ENCODE peak calls at places on chromosomes 4 and X, in ten cellular contexts. One of them, this sample, is unnamed.

GRCh38 chr4:5051210-5051691 is at the start of gene STK32B:
- DNase-seq in A549: peak; percentile 64
- DNase-seq in fibroblast of the aortic adventitia: peak; percentile 64
- DNase-seq in tibial nerve: peak; percentile 24
- DNase-seq in Peyer's patch: peak; percentile 57
- DNase-seq in left ventricle myocardium inferior: peak; percentile 70
- DNase-seq in K562: peak; percentile 54
- DNase-seq in endodermal cell: peak; percentile 88
- DNase-seq in hepatocyte: peak; percentile 76
- DNase-seq in kidney: peak; percentile 90
- DNase-seq in this sample: peak; percentile 56

GRCh38 chr4:93031431-93032098 is 727.8 kb downstream of the GRID2 start:
- DNase-seq in A549: no peak
- DNase-seq in fibroblast of the aortic adventitia: no peak
- DNase-seq in tibial nerve: no peak
- DNase-seq in Peyer's patch: no peak
- DNase-seq in left ventricle myocardium inferior: no peak
- DNase-seq in K562: no peak
- DNase-seq in endodermal cell: no peak
- DNase-seq in hepatocyte: no peak
- DNase-seq in kidney: no peak
- DNase-seq in this sample: no peak

GRCh38 chr4:76194325-76194724 is 19.3 kb downstream of the SCARB2 start:
- DNase-seq in A549: peak; percentile 26
- DNase-seq in fibroblast of the aortic adventitia: peak; percentile 98
- DNase-seq in tibial nerve: no peak
- DNase-seq in Peyer's patch: no peak
- DNase-seq in left ventricle myocardium inferior: no peak
- DNase-seq in K562: no peak
- DNase-seq in endodermal cell: no peak
- DNase-seq in hepatocyte: peak; percentile 44
- DNase-seq in kidney: no peak
- DNase-seq in this sample: peak; percentile 90

GRCh38 chr4:144787365-144788263 is 141.7 kb downstream of the HHIP start:
- DNase-seq in A549: peak; percentile 7
- DNase-seq in fibroblast of the aortic adventitia: peak; percentile 72
- DNase-seq in tibial nerve: no peak
- DNase-seq in Peyer's patch: no peak
- DNase-seq in left ventricle myocardium inferior: no peak
- DNase-seq in K562: peak; percentile 26
- DNase-seq in endodermal cell: no peak
- DNase-seq in hepatocyte: peak; percentile 53
- DNase-seq in kidney: no peak
- DNase-seq in this sample: peak; percentile 54

GRCh38 chrX:17456526-17456925 is 81.5 kb downstream of the NHS start:
- DNase-seq in A549: no peak
- DNase-seq in fibroblast of the aortic adventitia: no peak
- DNase-seq in tibial nerve: no peak
- DNase-seq in Peyer's patch: no peak
- DNase-seq in left ventricle myocardium inferior: no peak
- DNase-seq in K562: no peak
- DNase-seq in endodermal cell: peak; percentile 48
- DNase-seq in hepatocyte: no peak
- DNase-seq in kidney: no peak
- DNase-seq in this sample: no peak

GRCh38 chrX:53055244-53055849 is 6.8 kb downstream of the GPR173 start:
- DNase-seq in A549: no peak
- DNase-seq in fibroblast of the aortic adventitia: no peak
- DNase-seq in tibial nerve: no peak
- DNase-seq in Peyer's patch: no peak
- DNase-seq in left ventricle myocardium inferior: no peak
- DNase-seq in K562: no peak
- DNase-seq in endodermal cell: no peak
- DNase-seq in hepatocyte: no peak
- DNase-seq in kidney: no peak
- DNase-seq in this sample: no peak

GRCh38 chr4:113976937-113977855 is 2.3 kb downstream of the ARSJ start:
- DNase-seq in A549: no peak
- DNase-seq in fibroblast of the aortic adventitia: peak; percentile 56
- DNase-seq in tibial nerve: no peak
- DNase-seq in Peyer's patch: no peak
- DNase-seq in left ventricle myocardium inferior: no peak
- DNase-seq in K562: no peak
- DNase-seq in endodermal cell: no peak
- DNase-seq in hepatocyte: no peak
- DNase-seq in kidney: no peak
- DNase-seq in this sample: peak; percentile 52

GRCh38 chrX:154724999-154725756 is 25.7 kb downstream of the GAB3 start:
- DNase-seq in A549: no peak
- DNase-seq in fibroblast of the aortic adventitia: no peak
- DNase-seq in tibial nerve: no peak
- DNase-seq in Peyer's patch: no peak
- DNase-seq in left ventricle myocardium inferior: no peak
- DNase-seq in K562: no peak
- DNase-seq in endodermal cell: no peak
- DNase-seq in hepatocyte: no peak
- DNase-seq in kidney: no peak
- DNase-seq in this sample: no peak

GRCh38 chrX:45775462-45775861 is 574.8 kb upstream of the DIPK2B start:
- DNase-seq in A549: no peak
- DNase-seq in fibroblast of the aortic adventitia: peak; percentile 87
- DNase-seq in tibial nerve: no peak
- DNase-seq in Peyer's patch: no peak
- DNase-seq in left ventricle myocardium inferior: no peak
- DNase-seq in K562: no peak
- DNase-seq in endodermal cell: no peak
- DNase-seq in hepatocyte: no peak
- DNase-seq in kidney: no peak
- DNase-seq in this sample: peak; percentile 89

GRCh38 chr4:72505314-72505744 is 63.7 kb downstream of the ADAMTS3 start:
- DNase-seq in A549: no peak
- DNase-seq in fibroblast of the aortic adventitia: peak; percentile 74
- DNase-seq in tibial nerve: no peak
- DNase-seq in Peyer's patch: no peak
- DNase-seq in left ventricle myocardium inferior: no peak
- DNase-seq in K562: peak; percentile 27
- DNase-seq in endodermal cell: peak; percentile 77
- DNase-seq in hepatocyte: peak; percentile 63
- DNase-seq in kidney: peak; percentile 37
- DNase-seq in this sample: peak; percentile 63

GRCh38 chr4:138831943-138832342 is 183.6 kb upstream of the NOCT start:
- DNase-seq in A549: no peak
- DNase-seq in fibroblast of the aortic adventitia: no peak
- DNase-seq in tibial nerve: no peak
- DNase-seq in Peyer's patch: no peak
- DNase-seq in left ventricle myocardium inferior: no peak
- DNase-seq in K562: no peak
- DNase-seq in endodermal cell: no peak
- DNase-seq in hepatocyte: no peak
- DNase-seq in kidney: no peak
- DNase-seq in this sample: no peak

GRCh38 chrX:94389044-94389443 is 715.0 kb downstream of the FAM133A start:
- DNase-seq in A549: no peak
- DNase-seq in fibroblast of the aortic adventitia: no peak
- DNase-seq in tibial nerve: no peak
- DNase-seq in Peyer's patch: no peak
- DNase-seq in left ventricle myocardium inferior: no peak
- DNase-seq in K562: no peak
- DNase-seq in endodermal cell: no peak
- DNase-seq in hepatocyte: no peak
- DNase-seq in kidney: no peak
- DNase-seq in this sample: no peak

GRCh38 chrX:69424161-69424560 is 80.0 kb upstream of the NALF2 start:
- DNase-seq in A549: no peak
- DNase-seq in fibroblast of the aortic adventitia: peak; percentile 28
- DNase-seq in tibial nerve: no peak
- DNase-seq in Peyer's patch: no peak
- DNase-seq in left ventricle myocardium inferior: no peak
- DNase-seq in K562: peak; percentile 10
- DNase-seq in endodermal cell: peak; percentile 49
- DNase-seq in hepatocyte: peak; percentile 14
- DNase-seq in kidney: no peak
- DNase-seq in this sample: peak; percentile 0

GRCh38 chr4:185504098-185505047 is 30.9 kb downstream of the PDLIM3 start:
- DNase-seq in A549: no peak
- DNase-seq in fibroblast of the aortic adventitia: no peak
- DNase-seq in tibial nerve: no peak
- DNase-seq in Peyer's patch: peak; percentile 78
- DNase-seq in left ventricle myocardium inferior: peak; percentile 83
- DNase-seq in K562: peak; percentile 47
- DNase-seq in endodermal cell: no peak
- DNase-seq in hepatocyte: no peak
- DNase-seq in kidney: peak; percentile 95
- DNase-seq in this sample: peak; percentile 45

DNA sequence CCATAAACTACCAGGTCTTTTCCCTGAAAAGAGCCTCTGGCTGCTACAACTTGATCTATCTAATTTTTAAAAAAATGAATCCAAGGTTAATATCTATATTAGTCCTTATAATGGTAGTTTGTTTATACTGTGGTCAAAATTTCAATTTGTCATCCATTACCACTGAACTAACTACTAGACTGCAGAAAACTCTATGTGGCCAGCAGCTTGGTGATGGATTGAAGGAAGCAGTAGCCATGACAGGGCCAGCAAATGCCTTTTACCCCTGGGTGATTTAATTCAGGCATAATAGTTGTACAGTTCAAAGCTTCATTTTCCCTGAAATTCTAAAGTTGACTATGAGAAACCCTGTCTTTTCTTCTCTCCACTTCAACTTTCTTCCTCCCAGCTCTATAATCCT is 30.4 kb upstream of the PPARGC1A start:
- DNase-seq in A549: no peak
- DNase-seq in fibroblast of the aortic adventitia: no peak
- DNase-seq in tibial nerve: no peak
- DNase-seq in Peyer's patch: no peak
- DNase-seq in left ventricle myocardium inferior: no peak
- DNase-seq in K562: no peak
- DNase-seq in endodermal cell: no peak
- DNase-seq in hepatocyte: no peak
- DNase-seq in kidney: no peak
- DNase-seq in this sample: no peak
- TF ChIP-seq CTCF in A549: no peak
- TF ChIP-seq CTCF in fibroblast of the aortic adventitia: no peak
- TF ChIP-seq CTCF in tibial nerve: no peak
- TF ChIP-seq CTCF in Peyer's patch: no peak
- TF ChIP-seq CTCF in left ventricle myocardium inferior: no peak
- TF ChIP-seq CTCF in K562: no peak
- TF ChIP-seq CTCF in endodermal cell: no peak
- TF ChIP-seq CTCF in hepatocyte: no peak
- TF ChIP-seq CTCF in kidney: no peak
- TF ChIP-seq CTCF in this sample: no peak

GRCh38 chr4:38130884-38131283 is 170.7 kb downstream of the PTTG2 start:
- DNase-seq in A549: no peak
- DNase-seq in fibroblast of the aortic adventitia: no peak
- DNase-seq in tibial nerve: no peak
- DNase-seq in Peyer's patch: no peak
- DNase-seq in left ventricle myocardium inferior: no peak
- DNase-seq in K562: no peak
- DNase-seq in endodermal cell: no peak
- DNase-seq in hepatocyte: no peak
- DNase-seq in kidney: no peak
- DNase-seq in this sample: no peak
- H3K4me3 ChIP-seq in A549: no peak overlapping the region
- H3K4me3 ChIP-seq in fibroblast of the aortic adventitia: no peak overlapping the region
- H3K4me3 ChIP-seq in tibial nerve: no peak overlapping the region
- H3K4me3 ChIP-seq in Peyer's patch: no peak overlapping the region
- H3K4me3 ChIP-seq in left ventricle myocardium inferior: no peak overlapping the region
- H3K4me3 ChIP-seq in K562: no peak overlapping the region
- H3K4me3 ChIP-seq in endodermal cell: no peak overlapping the region
- H3K4me3 ChIP-seq in hepatocyte: no peak overlapping the region
- H3K4me3 ChIP-seq in kidney: no peak overlapping the region
- H3K4me3 ChIP-seq in this sample: no peak overlapping the region

GRCh38 chr4:134756456-134756855 is 554.9 kb upstream of the PABPC4L start:
- DNase-seq in A549: no peak
- DNase-seq in fibroblast of the aortic adventitia: no peak
- DNase-seq in tibial nerve: no peak
- DNase-seq in Peyer's patch: no peak
- DNase-seq in left ventricle myocardium inferior: no peak
- DNase-seq in K562: no peak
- DNase-seq in endodermal cell: no peak
- DNase-seq in hepatocyte: no peak
- DNase-seq in kidney: no peak
- DNase-seq in this sample: no peak

DNA sequence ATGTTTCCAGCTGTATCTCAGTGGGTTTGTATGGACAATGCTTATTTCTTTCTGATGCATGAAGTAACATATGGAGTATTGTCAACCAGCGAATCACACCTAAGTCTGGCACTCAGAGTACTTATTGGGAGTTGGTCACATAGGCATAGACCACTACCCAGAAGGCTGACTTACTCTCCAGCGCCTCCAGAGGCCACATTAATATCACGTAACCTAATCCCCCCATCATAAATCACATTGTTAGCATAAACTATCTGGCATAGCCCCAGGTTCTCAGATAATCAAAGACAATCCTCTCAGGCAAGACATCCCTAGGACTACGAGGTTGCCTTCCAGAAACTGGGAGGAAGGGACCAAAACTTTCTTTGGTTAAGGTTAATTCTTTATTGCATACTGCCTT is 560.5 kb upstream of the PABPC4L start:
- DNase-seq in A549: no peak
- DNase-seq in fibroblast of the aortic adventitia: no peak
- DNase-seq in tibial nerve: no peak
- DNase-seq in Peyer's patch: no peak
- DNase-seq in left ventricle myocardium inferior: no peak
- DNase-seq in K562: no peak
- DNase-seq in endodermal cell: peak; percentile 53
- DNase-seq in hepatocyte: no peak
- DNase-seq in kidney: no peak
- DNase-seq in this sample: no peak
- TF ChIP-seq CTCF in A549: no peak
- TF ChIP-seq CTCF in fibroblast of the aortic adventitia: no peak
- TF ChIP-seq CTCF in tibial nerve: no peak
- TF ChIP-seq CTCF in Peyer's patch: no peak
- TF ChIP-seq CTCF in left ventricle myocardium inferior: no peak
- TF ChIP-seq CTCF in K562: no peak
- TF ChIP-seq CTCF in endodermal cell: peak; percentile 61
- TF ChIP-seq CTCF in hepatocyte: peak; percentile 8
- TF ChIP-seq CTCF in kidney: no peak
- TF ChIP-seq CTCF in this sample: no peak

DNA sequence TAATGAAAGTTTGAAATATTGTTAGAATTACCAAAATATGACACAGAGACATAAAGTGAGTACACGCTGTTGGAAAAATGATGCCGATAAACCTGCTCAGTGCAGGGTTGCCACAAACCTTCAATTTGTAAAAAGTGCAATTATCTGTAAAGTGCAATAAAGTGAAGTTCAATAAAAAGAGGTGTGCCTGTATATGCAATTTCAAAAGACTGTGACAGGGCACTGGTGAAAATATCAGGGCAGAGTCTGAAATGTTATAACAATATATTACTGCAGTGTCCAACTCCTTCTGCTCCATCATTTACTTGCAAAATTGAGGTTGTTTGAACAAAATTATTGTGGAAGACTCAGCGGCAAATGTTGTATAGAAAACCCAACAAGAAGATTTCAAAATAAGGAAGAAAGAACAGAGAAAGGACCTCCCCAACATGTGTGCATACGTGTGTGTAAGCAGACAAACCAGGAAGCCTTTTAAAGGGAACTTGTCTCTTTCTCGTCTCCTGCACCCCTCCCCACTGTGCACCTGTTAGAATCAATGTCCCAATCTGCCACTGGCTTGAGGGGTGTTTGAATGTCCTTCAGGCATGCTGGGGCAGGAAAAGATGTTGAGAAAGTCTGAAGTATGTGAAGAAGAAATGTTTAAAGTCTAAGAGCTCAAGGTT is 96.2 kb downstream of the MAOB start:
- DNase-seq in A549: no peak
- DNase-seq in fibroblast of the aortic adventitia: no peak
- DNase-seq in tibial nerve: no peak
- DNase-seq in Peyer's patch: no peak
- DNase-seq in left ventricle myocardium inferior: no peak
- DNase-seq in K562: no peak
- DNase-seq in endodermal cell: no peak
- DNase-seq in hepatocyte: no peak
- DNase-seq in kidney: no peak
- DNase-seq in this sample: no peak
- H3K4me3 ChIP-seq in A549: no peak overlapping the region
- H3K4me3 ChIP-seq in fibroblast of the aortic adventitia: no peak overlapping the region
- H3K4me3 ChIP-seq in tibial nerve: no peak overlapping the region
- H3K4me3 ChIP-seq in Peyer's patch: no peak overlapping the region
- H3K4me3 ChIP-seq in left ventricle myocardium inferior: no peak overlapping the region
- H3K4me3 ChIP-seq in K562: no peak overlapping the region
- H3K4me3 ChIP-seq in endodermal cell: no peak overlapping the region
- H3K4me3 ChIP-seq in hepatocyte: no peak overlapping the region
- H3K4me3 ChIP-seq in kidney: no peak overlapping the region
- H3K4me3 ChIP-seq in this sample: no peak overlapping the region